ENCODE peak calls at places on chromosomes 13 and 19, in five cellular contexts. C is stimulated activated CD8-positive, alpha-beta memory T cell treated with anti-CD3 and anti-CD28 coated beads, Interleukin-7, amount 100 ng/mL, for 1 hour; D is neuronal stem cell; Y is NCI-H1930; B is AG10803. O is an unnamed sample.

GRCh38 chr19:19540707-19541515 is 2.8 kb downstream of the CILP2 start:
- DNase-seq in C (no peak), D (peak; percentile 57), Y (peak; percentile 71), B (no peak), O (peak; percentile 79)

GRCh38 chr19:45103200-45103624 is 10.2 kb downstream of the PPP1R37 start:
- DNase-seq in C (no peak), D (no peak), Y (no peak), B (no peak), O (no peak)

GRCh38 chr19:35083678-35084077 is 31.9 kb upstream of the FXYD3 start:
- DNase-seq in C (no peak), D (no peak), Y (no peak), B (no peak), O (no peak)

GRCh38 chr13:72121466-72121865 is 254.5 kb upstream of the DACH1 start:
- DNase-seq in C (no peak), D (peak; percentile 73), Y (no peak), B (no peak), O (no peak)

GRCh38 chr19:41811036-41811435 is 14.6 kb downstream of the CEACAM3 start:
- DNase-seq in C (no peak), D (no peak), Y (no peak), B (no peak), O (no peak)

GRCh38 chr19:52734340-52734892 is 428 bp downstream of the ZNF611 start:
- DNase-seq in C (no peak), D (peak; percentile 37), Y (peak; percentile 17), B (peak; percentile 1), O (peak; percentile 45)

GRCh38 chr19:12638611-12639182 is 27.8 kb downstream of the MAN2B1 start:
- DNase-seq in C (no peak), D (no peak), Y (no peak), B (no peak), O (no peak)

GRCh38 chr19:19657397-19657783 is 6.1 kb downstream of the ATP13A1 start:
- DNase-seq in C (no peak), D (no peak), Y (no peak), B (no peak), O (no peak)

GRCh38 chr13:27449081-27449603 is 1.2 kb downstream of the MTIF3 start:
- DNase-seq in C (no peak), D (no peak), Y (no peak), B (no peak), O (peak; percentile 51)

GRCh38 chr13:49746111-49746510 is 46.4 kb downstream of the KPNA3 start:
- DNase-seq in C (no peak), D (no peak), Y (no peak), B (no peak), O (no peak)

GRCh38 chr13:27775943-27776342 is 16.3 kb upstream of the GSX1 start:
- DNase-seq in C (no peak), D (no peak), Y (no peak), B (no peak), O (no peak)

GRCh38 chr19:57816652-57817051 is 1.9 kb upstream of the ZNF552 start:
- DNase-seq in C (no peak), D (no peak), Y (no peak), B (no peak), O (no peak)

GRCh38 chr13:20412761-20413355 is 112.8 kb downstream of the CRYL1 start:
- DNase-seq in C (no peak), D (no peak), Y (no peak), B (no peak), O (no peak)

GRCh38 chr19:48614436-48615144 is at the start of gene FAM83E:
- DNase-seq in C (no peak), D (no peak), Y (no peak), B (no peak), O (no peak)

GRCh38 chr13:67395577-67395976 is 165.4 kb upstream of the PCDH9 start:
- DNase-seq in C (no peak), D (no peak), Y (no peak), B (no peak), O (no peak)

GRCh38 chr19:6740589-6741348 is 1.3 kb downstream of the TRIP10 start:
- DNase-seq in C (no peak), D (peak; percentile 67), Y (no peak), B (peak; percentile 23), O (no peak)

GRCh38 chr13:44259045-44260042 is 114.3 kb upstream of the SERP2 start:
- DNase-seq in C (peak; percentile 27), D (no peak), Y (no peak), B (peak; percentile 11), O (no peak)

GRCh38 chr19:2780284-2780683 is 2.8 kb downstream of the SGTA start:
- DNase-seq in C (no peak), D (no peak), Y (no peak), B (no peak), O (no peak)

GRCh38 chr13:27276188-27276587 is 5.6 kb downstream of the RASL11A start:
- DNase-seq in C (no peak), D (no peak), Y (no peak), B (peak; percentile 82), O (no peak)

GRCh38 chr19:43776285-43776684 is 4.5 kb downstream of the KCNN4 start:
- DNase-seq in C (no peak), D (no peak), Y (no peak), B (no peak), O (no peak)

GRCh38 chr19:57171551-57172081 is 4.3 kb upstream of the DUXA start:
- DNase-seq in C (no peak), D (peak; percentile 48), Y (peak; percentile 66), B (peak; percentile 35), O (no peak)

GRCh38 chr19:17929056-17929455 is 3.8 kb upstream of the CCDC124 start:
- DNase-seq in C (no peak), D (no peak), Y (no peak), B (no peak), O (no peak)

GRCh38 chr13:114157869-114158495 is 21.1 kb upstream of the CFAP97D2 start:
- DNase-seq in C (no peak), D (no peak), Y (no peak), B (no peak), O (no peak)